ENCODE peak calls at places on chromosomes 2 and 18, in nine cellular contexts. K is neural progenitor cell; F is astrocyte of the spinal cord; L is HAP-1; W is GM23248; N is foreskin fibroblast; R is tibial artery; U is OCI-LY7; D is CD4-positive, CD25-positive, alpha-beta regulatory T cell. O is an unnamed sample.

GRCh38 chr2:73176205-73176880 is 26.0 kb upstream of the NOTO start:
- DNase-seq in K (peak; percentile 58), F (no peak), L (no peak), W (peak; percentile 41), N (no peak), R (no peak), U (no peak), D (no peak), O (peak; percentile 49)

GRCh38 chr18:63476666-63477065 is at the start of gene SERPINB5:
- DNase-seq in K (no peak), F (no peak), L (no peak), W (no peak), N (no peak), R (no peak), U (no peak), D (no peak), O (no peak)

GRCh38 chr2:208359632-208359986 is 47.0 kb upstream of the PTH2R start:
- DNase-seq in K (no peak), F (no peak), L (no peak), W (no peak), N (no peak), R (no peak), U (no peak), D (no peak), O (peak; percentile 66)

GRCh38 chr2:74744731-74745505 is 89.0 kb upstream of the HK2 start:
- DNase-seq in K (no peak), F (no peak), L (no peak), W (no peak), N (no peak), R (no peak), U (no peak), D (no peak), O (no peak)

GRCh38 chr2:204033601-204034495 is 97.3 kb downstream of the ICOS start:
- DNase-seq in K (no peak), F (no peak), L (no peak), W (no peak), N (no peak), R (no peak), U (no peak), D (no peak), O (no peak)

GRCh38 chr2:28627722-28628480 is 123.7 kb upstream of the PPP1CB start:
- DNase-seq in K (no peak), F (peak; percentile 72), L (no peak), W (peak; percentile 27), N (no peak), R (peak; percentile 69), U (no peak), D (no peak), O (no peak)

GRCh38 chr2:63658176-63658968 is 69.6 kb downstream of the MDH1 start:
- DNase-seq in K (no peak), F (no peak), L (no peak), W (peak; percentile 54), N (no peak), R (no peak), U (no peak), D (no peak), O (no peak)

GRCh38 chr2:191404568-191404991 is 159.4 kb downstream of the MYO1B start:
- DNase-seq in K (no peak), F (peak; percentile 33), L (no peak), W (peak; percentile 42), N (no peak), R (no peak), U (no peak), D (no peak), O (no peak)

GRCh38 chr2:62817348-62817747 is 111.8 kb downstream of the EHBP1 start:
- DNase-seq in K (no peak), F (no peak), L (no peak), W (peak; percentile 30), N (no peak), R (no peak), U (no peak), D (no peak), O (no peak)

GRCh38 chr2:26582890-26583289 is 58.3 kb downstream of the CIB4 start:
- DNase-seq in K (no peak), F (no peak), L (no peak), W (no peak), N (no peak), R (no peak), U (no peak), D (no peak), O (no peak)

GRCh38 chr2:238282861-238283738 is 5.3 kb downstream of the PER2 start:
- DNase-seq in K (no peak), F (no peak), L (no peak), W (no peak), N (no peak), R (no peak), U (peak; percentile 48), D (no peak), O (no peak)

GRCh38 chr2:49240608-49241007 is 86.3 kb upstream of the FSHR start:
- DNase-seq in K (peak; percentile 8), F (no peak), L (no peak), W (no peak), N (no peak), R (no peak), U (no peak), D (no peak), O (no peak)

DNA sequence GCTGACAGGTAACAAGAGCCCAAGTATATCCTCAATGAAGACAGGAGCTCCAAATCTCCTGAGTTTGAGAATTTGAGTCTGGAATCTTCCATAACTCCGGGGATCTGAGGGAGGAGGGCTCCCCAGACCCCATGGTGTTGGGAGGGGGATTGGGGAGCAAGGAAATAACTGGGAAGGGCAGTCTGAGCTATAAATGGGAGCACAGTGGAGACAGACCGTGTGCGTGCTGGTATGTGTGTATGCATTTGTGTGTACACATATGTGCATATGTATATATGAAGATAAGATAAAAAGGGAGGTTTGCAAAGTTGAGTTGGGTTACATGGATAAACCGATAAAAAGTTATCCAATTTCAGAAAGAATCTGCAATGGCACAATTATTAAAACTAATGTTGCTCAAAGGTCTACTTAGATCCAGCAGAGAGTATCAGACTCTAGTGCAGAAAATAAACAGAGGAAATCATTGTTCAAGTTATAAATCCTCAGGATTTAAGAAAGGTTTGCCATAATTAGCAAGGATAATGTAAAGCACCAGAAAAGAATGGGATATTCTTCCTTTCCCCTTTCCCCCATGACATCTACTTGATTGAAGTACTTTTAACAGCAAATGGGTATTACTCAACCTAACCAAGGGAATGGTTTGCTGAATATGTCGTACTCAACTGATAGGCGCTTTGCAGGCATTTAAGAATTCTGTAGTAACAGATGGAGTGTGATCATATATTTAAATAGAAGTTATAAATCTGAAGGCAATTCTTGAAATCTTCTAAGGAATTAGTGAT is 2.5 kb downstream of the APCDD1 start:
- DNase-seq in K (no peak), F (no peak), L (no peak), W (no peak), N (no peak), R (no peak), U (no peak), D (no peak), O (no peak)
- H3K4me3 ChIP-seq in K (no peak overlapping the region), F (no peak overlapping the region), L (no peak overlapping the region), W (no peak overlapping the region), N (peak overlapping the region; percentile 67), R (peak overlapping the region; percentile 79), U (no peak overlapping the region), D (no peak overlapping the region), O (no peak overlapping the region)

DNA sequence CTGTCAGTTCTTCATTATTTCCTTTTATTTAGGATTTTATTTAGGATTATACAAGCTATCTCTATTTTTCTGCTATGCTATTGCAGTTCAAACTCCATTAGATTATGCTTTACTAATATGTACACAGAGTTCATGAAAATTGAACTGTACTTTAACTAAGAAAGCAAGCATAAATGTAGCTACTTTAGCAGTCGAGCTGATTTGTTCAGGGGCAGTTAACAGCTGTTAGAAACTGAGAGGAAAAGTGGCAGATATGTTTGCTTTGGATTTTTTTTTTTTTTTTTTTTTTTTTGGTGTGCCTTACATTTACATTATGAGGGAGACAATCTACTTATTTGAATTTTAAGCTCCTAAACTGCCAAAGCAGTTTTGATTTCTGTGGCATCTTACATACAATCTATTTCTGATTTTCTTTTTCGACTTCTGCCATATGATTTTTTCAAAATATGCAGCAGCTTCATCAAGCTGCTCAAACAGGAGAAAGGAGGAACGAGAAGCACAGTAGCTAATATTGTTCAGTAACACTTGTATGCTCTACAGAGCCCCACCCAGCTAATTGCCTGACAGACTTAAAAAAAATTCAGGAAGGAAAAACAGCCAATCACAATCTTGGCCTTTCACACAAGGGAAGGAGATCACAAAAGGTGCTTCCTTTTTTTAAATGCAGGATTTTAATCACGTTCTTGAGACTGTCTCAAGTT is 233.4 kb upstream of the SIX3 start:
- DNase-seq in K (peak; percentile 36), F (no peak), L (peak; percentile 35), W (no peak), N (no peak), R (no peak), U (peak; percentile 69), D (no peak), O (no peak)
- H3K4me3 ChIP-seq in K (no peak overlapping the region), F (no peak overlapping the region), L (no peak overlapping the region), W (no peak overlapping the region), N (no peak overlapping the region), R (no peak overlapping the region), U (peak overlapping the region; percentile 37), D (no peak overlapping the region), O (no peak overlapping the region)

DNA sequence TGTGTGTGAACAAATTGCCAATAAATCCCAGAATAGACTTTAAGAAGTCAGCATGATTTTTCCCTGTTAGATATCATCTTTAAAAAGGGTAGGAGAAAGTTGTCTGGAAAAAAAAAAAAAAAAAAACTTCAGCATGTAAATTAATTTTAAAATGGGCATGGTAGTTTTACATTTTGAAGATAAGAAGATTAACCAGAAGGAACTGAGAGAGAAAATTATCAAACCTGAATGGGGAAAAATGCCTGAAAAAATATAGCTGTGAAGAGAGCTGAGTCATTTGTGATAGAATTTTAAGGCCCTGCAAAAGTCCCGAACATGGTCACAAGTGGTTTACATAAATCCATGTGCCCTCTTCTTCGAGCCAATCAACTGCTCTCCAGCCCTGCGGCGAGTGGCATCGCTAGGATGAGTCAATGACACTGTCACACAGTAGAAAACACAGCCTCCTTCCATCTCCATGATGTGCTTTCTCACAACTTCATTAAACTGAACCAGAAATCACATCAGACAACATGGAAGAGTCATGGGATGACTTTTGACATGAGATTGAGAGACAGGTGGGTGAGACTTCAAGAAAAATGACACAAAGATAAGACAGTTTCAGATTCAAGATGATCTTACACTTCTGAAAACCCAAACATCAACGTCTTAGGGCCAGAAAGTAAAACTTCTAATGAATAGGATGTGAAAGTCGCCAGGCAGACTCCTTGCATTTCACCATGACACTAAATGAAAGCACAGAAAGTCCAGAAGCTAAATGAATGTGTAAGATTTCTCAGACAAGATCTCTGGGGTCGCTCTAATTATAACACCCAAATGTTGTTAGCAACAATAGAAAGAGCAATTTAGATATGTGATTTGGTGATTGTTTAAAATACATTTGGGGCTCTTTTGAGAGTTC is 273.0 kb upstream of the ID2 start:
- DNase-seq in K (no peak), F (no peak), L (no peak), W (no peak), N (no peak), R (no peak), U (peak; percentile 31), D (no peak), O (no peak)
- H3K4me3 ChIP-seq in K (no peak overlapping the region), F (no peak overlapping the region), L (no peak overlapping the region), W (no peak overlapping the region), N (no peak overlapping the region), R (no peak overlapping the region), U (no peak overlapping the region), D (peak overlapping the region; percentile 14), O (no peak overlapping the region)

DNA sequence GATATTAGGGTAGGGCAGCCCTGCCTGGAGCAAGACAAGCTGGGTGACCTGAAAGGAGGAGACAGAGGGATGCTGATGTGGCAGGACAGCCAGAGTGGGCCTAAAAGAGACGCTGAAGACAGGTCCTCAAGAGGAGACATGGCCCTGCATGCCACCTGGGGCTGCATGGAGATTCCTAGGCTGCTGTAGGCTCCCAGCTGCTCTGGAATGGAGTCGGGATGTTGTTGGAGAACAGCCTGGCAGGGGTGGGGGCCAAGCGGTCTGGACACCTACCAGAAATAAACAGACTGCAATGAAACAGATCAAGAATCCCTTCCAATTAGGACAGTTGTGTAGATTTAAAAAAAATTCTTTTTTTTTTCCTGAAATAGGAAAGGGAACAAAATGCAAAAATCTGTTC is 97.8 kb upstream of the NPAS2 start:
- DNase-seq in K (no peak), F (no peak), L (no peak), W (no peak), N (no peak), R (no peak), U (no peak), D (no peak), O (no peak)
- H3K4me3 ChIP-seq in K (no peak overlapping the region), F (no peak overlapping the region), L (no peak overlapping the region), W (no peak overlapping the region), N (no peak overlapping the region), R (no peak overlapping the region), U (no peak overlapping the region), D (no peak overlapping the region), O (no peak overlapping the region)